ENCODE peak calls at places on chromosomes 4 and X, in six cellular contexts. One of them, this sample, is unnamed.

GRCh38 chr4:47862297-47862696 is 24.4 kb upstream of the CORIN start:
- DNase-seq in HS-5: peak
- DNase-seq in right atrium auricular region: no peak
- DNase-seq in activated CD4-positive, CD25-positive, alpha-beta regulatory T cell: no peak
- DNase-seq in left kidney: no peak
- DNase-seq in CD8-positive, alpha-beta memory T cell: no peak
- DNase-seq in this sample: no peak

GRCh38 chr4:48944252-48944651 is 37.7 kb upstream of the OCIAD2 start:
- DNase-seq in CD8-positive, alpha-beta memory T cell: no peak
- DNase-seq in HS-5: no peak
- DNase-seq in activated CD4-positive, CD25-positive, alpha-beta regulatory T cell: no peak
- DNase-seq in left kidney: no peak
- DNase-seq in right atrium auricular region: no peak
- DNase-seq in this sample: no peak

GRCh38 chr4:112747035-112747434 is 110.1 kb downstream of the LARP7 start:
- DNase-seq in activated CD4-positive, CD25-positive, alpha-beta regulatory T cell: no peak
- DNase-seq in left kidney: no peak
- DNase-seq in HS-5: no peak
- DNase-seq in right atrium auricular region: no peak
- DNase-seq in CD8-positive, alpha-beta memory T cell: no peak
- DNase-seq in this sample: no peak

GRCh38 chr4:13966241-13967195 is 339.0 kb upstream of the BOD1L1 start:
- DNase-seq in HS-5: peak
- DNase-seq in right atrium auricular region: no peak
- DNase-seq in left kidney: no peak
- DNase-seq in activated CD4-positive, CD25-positive, alpha-beta regulatory T cell: no peak
- DNase-seq in CD8-positive, alpha-beta memory T cell: no peak
- DNase-seq in this sample: no peak

GRCh38 chr4:15853345-15853744 is 75.2 kb downstream of the CD38 start:
- DNase-seq in HS-5: no peak
- DNase-seq in right atrium auricular region: no peak
- DNase-seq in activated CD4-positive, CD25-positive, alpha-beta regulatory T cell: no peak
- DNase-seq in left kidney: no peak
- DNase-seq in CD8-positive, alpha-beta memory T cell: no peak
- DNase-seq in this sample: no peak

GRCh38 chrX:137194164-137194563 is 160.4 kb upstream of the GPR101 start:
- DNase-seq in left kidney: peak
- DNase-seq in CD8-positive, alpha-beta memory T cell: no peak
- DNase-seq in activated CD4-positive, CD25-positive, alpha-beta regulatory T cell: no peak
- DNase-seq in HS-5: no peak
- DNase-seq in right atrium auricular region: no peak
- DNase-seq in this sample: no peak

GRCh38 chr4:6313216-6313615 is 43.6 kb downstream of the WFS1 start:
- DNase-seq in activated CD4-positive, CD25-positive, alpha-beta regulatory T cell: no peak
- DNase-seq in right atrium auricular region: no peak
- DNase-seq in left kidney: no peak
- DNase-seq in CD8-positive, alpha-beta memory T cell: no peak
- DNase-seq in HS-5: no peak
- DNase-seq in this sample: no peak

GRCh38 chr4:13705521-13706035 is 78.1 kb upstream of the BOD1L1 start:
- DNase-seq in HS-5: no peak
- DNase-seq in left kidney: peak
- DNase-seq in activated CD4-positive, CD25-positive, alpha-beta regulatory T cell: no peak
- DNase-seq in right atrium auricular region: no peak
- DNase-seq in CD8-positive, alpha-beta memory T cell: no peak
- DNase-seq in this sample: no peak

GRCh38 chr4:85929926-85930325 is 429.9 kb downstream of the MAPK10 start:
- DNase-seq in activated CD4-positive, CD25-positive, alpha-beta regulatory T cell: no peak
- DNase-seq in left kidney: peak
- DNase-seq in right atrium auricular region: no peak
- DNase-seq in HS-5: no peak
- DNase-seq in CD8-positive, alpha-beta memory T cell: no peak
- DNase-seq in this sample: no peak

GRCh38 chr4:8788174-8788573 is 83.5 kb downstream of the HMX1 start:
- DNase-seq in CD8-positive, alpha-beta memory T cell: no peak
- DNase-seq in HS-5: no peak
- DNase-seq in right atrium auricular region: no peak
- DNase-seq in activated CD4-positive, CD25-positive, alpha-beta regulatory T cell: no peak
- DNase-seq in left kidney: no peak
- DNase-seq in this sample: no peak

GRCh38 chrX:7145454-7145853 is 2.1 kb upstream of the STS start:
- DNase-seq in left kidney: no peak
- DNase-seq in right atrium auricular region: no peak
- DNase-seq in activated CD4-positive, CD25-positive, alpha-beta regulatory T cell: no peak
- DNase-seq in HS-5: no peak
- DNase-seq in CD8-positive, alpha-beta memory T cell: no peak
- DNase-seq in this sample: no peak

GRCh38 chr4:163558539-163559044 is 64.1 kb downstream of the TMA16 start:
- DNase-seq in CD8-positive, alpha-beta memory T cell: no peak
- DNase-seq in HS-5: no peak
- DNase-seq in activated CD4-positive, CD25-positive, alpha-beta regulatory T cell: no peak
- DNase-seq in right atrium auricular region: no peak
- DNase-seq in left kidney: peak
- DNase-seq in this sample: no peak

GRCh38 chrX:141278306-141278705 is 36.0 kb upstream of the SPANXC start:
- DNase-seq in right atrium auricular region: no peak
- DNase-seq in HS-5: no peak
- DNase-seq in activated CD4-positive, CD25-positive, alpha-beta regulatory T cell: no peak
- DNase-seq in CD8-positive, alpha-beta memory T cell: no peak
- DNase-seq in left kidney: peak
- DNase-seq in this sample: no peak

GRCh38 chr4:168978001-168978700 is 31.9 kb downstream of the CBR4 start:
- DNase-seq in left kidney: no peak
- DNase-seq in HS-5: peak
- DNase-seq in right atrium auricular region: no peak
- DNase-seq in CD8-positive, alpha-beta memory T cell: no peak
- DNase-seq in activated CD4-positive, CD25-positive, alpha-beta regulatory T cell: no peak
- DNase-seq in this sample: no peak

GRCh38 chr4:124943938-124944337 is 231.4 kb upstream of the ANKRD50 start:
- DNase-seq in CD8-positive, alpha-beta memory T cell: no peak
- DNase-seq in left kidney: no peak
- DNase-seq in activated CD4-positive, CD25-positive, alpha-beta regulatory T cell: no peak
- DNase-seq in HS-5: no peak
- DNase-seq in right atrium auricular region: no peak
- DNase-seq in this sample: no peak

GRCh38 chr4:133775881-133776280 is 425.7 kb downstream of the PABPC4L start:
- DNase-seq in activated CD4-positive, CD25-positive, alpha-beta regulatory T cell: no peak
- DNase-seq in HS-5: peak
- DNase-seq in right atrium auricular region: no peak
- DNase-seq in CD8-positive, alpha-beta memory T cell: no peak
- DNase-seq in left kidney: no peak
- DNase-seq in this sample: no peak

GRCh38 chrX:3244955-3245354 is 101.5 kb downstream of the MXRA5 start:
- DNase-seq in left kidney: no peak
- DNase-seq in right atrium auricular region: no peak
- DNase-seq in HS-5: no peak
- DNase-seq in activated CD4-positive, CD25-positive, alpha-beta regulatory T cell: no peak
- DNase-seq in CD8-positive, alpha-beta memory T cell: no peak
- DNase-seq in this sample: no peak

GRCh38 chr4:99447079-99447478 is 11.9 kb upstream of the ADH7 start:
- DNase-seq in HS-5: no peak
- DNase-seq in CD8-positive, alpha-beta memory T cell: no peak
- DNase-seq in activated CD4-positive, CD25-positive, alpha-beta regulatory T cell: no peak
- DNase-seq in left kidney: peak
- DNase-seq in right atrium auricular region: no peak
- DNase-seq in this sample: no peak

GRCh38 chr4:112069110-112069509 is 76.1 kb upstream of the FAM241A start:
- DNase-seq in right atrium auricular region: no peak
- DNase-seq in left kidney: no peak
- DNase-seq in HS-5: no peak
- DNase-seq in activated CD4-positive, CD25-positive, alpha-beta regulatory T cell: no peak
- DNase-seq in CD8-positive, alpha-beta memory T cell: no peak
- DNase-seq in this sample: no peak

GRCh38 chr4:37381040-37381668 is 136.6 kb downstream of the NWD2 start:
- DNase-seq in right atrium auricular region: no peak
- DNase-seq in CD8-positive, alpha-beta memory T cell: no peak
- DNase-seq in left kidney: no peak
- DNase-seq in activated CD4-positive, CD25-positive, alpha-beta regulatory T cell: no peak
- DNase-seq in HS-5: no peak
- DNase-seq in this sample: no peak

GRCh38 chr4:52103314-52103713 is 52.2 kb downstream of the SPATA18 start:
- DNase-seq in CD8-positive, alpha-beta memory T cell: no peak
- DNase-seq in activated CD4-positive, CD25-positive, alpha-beta regulatory T cell: no peak
- DNase-seq in HS-5: no peak
- DNase-seq in left kidney: peak
- DNase-seq in right atrium auricular region: no peak
- DNase-seq in this sample: no peak

GRCh38 chr4:8176547-8177399 is 18.2 kb upstream of the ABLIM2 start:
- DNase-seq in HS-5: no peak
- DNase-seq in activated CD4-positive, CD25-positive, alpha-beta regulatory T cell: no peak
- DNase-seq in CD8-positive, alpha-beta memory T cell: no peak
- DNase-seq in right atrium auricular region: peak
- DNase-seq in left kidney: peak
- DNase-seq in this sample: peak

This sample was measured in GM12892.